ENCODE peak calls at places on chromosome 1, in eight cellular contexts. D is SJSA1; N is CD4-positive, CD25-positive, alpha-beta regulatory T cell; K is Panc1; Q is body of pancreas; M is SK-N-MC; E is endodermal cell; R is tibial nerve. P is an unnamed sample.

GRCh38 chr1:41394918-41395598 is 33.8 kb downstream of the FOXO6 start:
- DNase-seq in D (no peak), R (no peak), K (no peak), Q (no peak), E (peak), N (no peak), M (no peak), P (peak)

GRCh38 chr1:54811739-54812655 is 10.9 kb upstream of the TTC22 start:
- DNase-seq in R (no peak), M (no peak), D (peak), N (no peak), Q (no peak), E (peak), K (no peak), P (no peak)

GRCh38 chr1:245575710-245576109 is 420.9 kb downstream of the KIF26B start:
- DNase-seq in D (no peak), R (no peak), M (no peak), Q (no peak), N (no peak), E (no peak), K (no peak), P (no peak)

GRCh38 chr1:167876597-167877175 is 37.2 kb downstream of the ADCY10 start:
- DNase-seq in M (no peak), N (no peak), R (no peak), Q (no peak), D (no peak), E (no peak), K (no peak), P (no peak)

GRCh38 chr1:221801773-221802516 is 60.1 kb upstream of the DUSP10 start:
- DNase-seq in K (peak), Q (no peak), N (no peak), D (no peak), E (peak), M (no peak), R (no peak), P (no peak)

GRCh38 chr1:199774433-199775089 is 252.9 kb upstream of the NR5A2 start:
- DNase-seq in Q (peak), D (no peak), K (no peak), R (no peak), M (no peak), E (no peak), N (no peak), P (no peak)

GRCh38 chr1:229339520-229339919 is 3.3 kb downstream of the CCSAP start:
- DNase-seq in R (no peak), Q (no peak), N (no peak), K (no peak), M (no peak), D (no peak), E (no peak), P (no peak)

GRCh38 chr1:39076127-39076798 is 50.1 kb downstream of the NDUFS5 start:
- DNase-seq in R (peak), K (no peak), D (no peak), Q (peak), N (no peak), E (no peak), M (no peak), P (peak)

GRCh38 chr1:199122532-199123311 is 483.9 kb downstream of the PTPRC start:
- DNase-seq in M (no peak), K (no peak), R (no peak), Q (no peak), E (no peak), N (no peak), D (no peak), P (no peak)

GRCh38 chr1:41045740-41046139 is 24.2 kb upstream of the SLFNL1 start:
- DNase-seq in M (no peak), D (no peak), Q (peak), R (no peak), N (no peak), E (no peak), K (no peak), P (no peak)

GRCh38 chr1:76279387-76279748 is 204.8 kb downstream of the ST6GALNAC3 start:
- DNase-seq in N (no peak), M (no peak), K (no peak), E (no peak), R (no peak), D (no peak), Q (no peak), P (no peak)
- H3K4me3 ChIP-seq in N (no peak), M (no peak), K (no peak), E (no peak), R (no peak), D (no peak), Q (no peak), P (no peak)

GRCh38 chr1:66527688-66528087 is 6.3 kb upstream of the SGIP1 start:
- DNase-seq in R (no peak), D (no peak), M (no peak), K (no peak), N (no peak), Q (no peak), E (no peak), P (no peak)
- H3K27ac ChIP-seq in R (no peak), D (no peak), M (no peak), K (no peak), N (no peak), Q (no peak), E (no peak), P (no peak)

DNA sequence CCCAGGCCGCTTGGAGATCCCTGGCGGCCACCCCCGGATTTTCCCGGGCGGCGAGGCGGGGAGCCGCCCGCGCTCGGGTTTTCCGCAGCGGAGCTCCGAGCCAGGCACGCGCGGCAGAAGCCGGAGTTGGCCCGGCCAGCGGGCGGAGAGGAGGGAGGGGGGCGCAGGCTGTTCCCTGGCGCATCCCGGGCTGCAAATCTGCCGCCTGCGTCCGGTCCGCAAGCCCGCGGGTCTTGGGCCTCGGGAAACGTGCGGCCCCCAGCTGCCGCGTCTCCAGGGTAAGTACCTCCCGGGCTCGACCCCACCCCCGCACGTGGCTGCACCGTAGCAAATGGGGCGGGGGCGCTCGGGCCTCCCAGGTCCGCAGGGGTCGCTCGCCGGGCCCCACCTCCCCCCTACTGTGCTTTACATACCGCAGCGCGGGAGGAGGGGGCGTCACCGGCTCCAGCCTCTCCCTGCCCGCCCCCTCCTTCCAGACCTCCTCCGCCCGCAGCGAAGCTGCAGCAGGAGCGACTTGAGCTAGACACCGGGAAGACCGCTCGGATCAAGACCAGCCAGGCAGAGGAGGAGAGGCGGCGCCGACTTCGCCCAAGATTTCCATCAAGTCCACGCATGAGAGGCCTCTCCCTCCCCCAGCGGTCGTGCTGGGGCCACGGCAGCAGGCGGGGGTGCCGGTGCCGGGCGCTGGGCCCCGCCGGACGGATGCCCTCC is 1.6 kb downstream of the TMEM200B start:
- DNase-seq in Q (no peak), N (no peak), M (no peak), K (no peak), D (no peak), E (peak), R (no peak), P (no peak)
- H3K4me3 ChIP-seq in Q (no peak), N (no peak), M (no peak), K (peak), D (no peak), E (peak), R (peak), P (no peak)

DNA sequence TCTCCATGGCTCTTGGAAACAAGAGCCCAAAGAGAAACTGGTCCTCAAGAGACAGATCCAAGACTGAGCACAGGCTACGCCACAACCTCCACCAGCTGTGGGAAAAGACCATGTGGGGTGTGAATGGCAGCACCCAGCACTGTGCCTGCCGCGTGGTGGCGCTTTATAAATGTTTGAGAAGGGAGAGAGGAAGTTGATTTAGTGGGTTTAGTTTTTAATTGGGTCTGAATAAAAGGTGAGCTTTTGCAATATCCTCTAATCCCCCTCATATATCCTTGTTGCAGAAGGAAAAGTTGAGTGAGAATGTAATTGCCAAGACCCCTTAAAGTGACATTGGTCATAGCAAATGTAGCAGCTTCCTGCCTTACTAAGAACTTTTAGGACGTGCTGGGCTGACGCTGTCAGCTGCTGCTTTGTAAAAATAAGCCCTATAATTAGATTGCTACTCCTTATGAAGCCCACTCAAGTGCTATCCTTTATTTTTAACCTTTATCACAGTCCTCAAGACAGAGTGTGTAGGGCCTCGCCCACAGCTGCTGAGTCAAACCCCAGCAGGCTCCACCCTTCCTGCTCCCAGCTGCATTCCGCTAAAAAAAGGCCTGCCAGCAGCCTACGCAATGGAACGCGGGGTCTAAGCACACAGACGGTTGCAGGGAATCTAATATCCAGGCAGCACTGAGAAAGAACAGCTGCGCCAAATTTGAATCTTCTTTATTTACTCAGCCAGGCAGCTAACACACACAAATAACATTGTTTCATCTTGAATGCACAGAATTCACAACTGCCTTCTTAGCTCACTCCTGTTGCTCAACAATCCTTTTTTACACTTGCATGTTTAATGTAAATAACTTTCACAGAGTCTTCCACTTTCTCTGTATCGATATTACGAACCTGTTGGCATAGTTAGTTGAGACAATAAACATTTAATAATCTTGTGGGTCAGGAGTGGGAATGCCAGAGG is 47.3 kb upstream of the PRDX6 start:
- DNase-seq in K (no peak), E (peak), R (peak), Q (peak), D (peak), N (peak), M (no peak), P (peak)
- H3K27ac ChIP-seq in K (no peak), E (peak), R (peak), Q (peak), D (peak), N (peak), M (peak), P (peak)

GRCh38 chr1:228063251-228064191 is 19.0 kb upstream of the ARF1 start:
- DNase-seq in K (no peak), D (no peak), Q (no peak), M (no peak), R (no peak), E (no peak), N (no peak), P (no peak)
- H3K4me3 ChIP-seq in K (no peak), D (no peak), Q (no peak), M (no peak), R (no peak), E (no peak), N (no peak), P (no peak)